ENCODE peak calls at places on chromosomes 6 and 20, in four cellular contexts. N is RPMI7951; O is cardiac muscle cell; J is activated gamma-delta T cell treated with anti-CD3 and anti-CD28 coated beads, Interleukin-2, amount 50 U/mL, for 16 hours. Z is an unnamed sample.

GRCh38 chr6:136657629-136658028 is 107.4 kb upstream of the MAP7 start:
- DNase-seq in O (no peak), N (peak; percentile 25), J (no peak), Z (no peak)

GRCh38 chr6:83615025-83615999 is 93.6 kb downstream of the SNAP91 start:
- DNase-seq in N (peak; percentile 39), J (no peak), O (peak; percentile 59), Z (no peak)

GRCh38 chr6:112429226-112429625 is 82.1 kb downstream of the RFPL4B start:
- DNase-seq in J (no peak), O (peak; percentile 45), N (peak; percentile 39), Z (no peak)

GRCh38 chr6:139016337-139017213 is 12.0 kb upstream of the ABRACL start:
- DNase-seq in J (no peak), N (no peak), O (no peak), Z (no peak)

GRCh38 chr6:305371-306206 is 13.3 kb downstream of the DUSP22 start:
- DNase-seq in J (no peak), N (no peak), O (peak; percentile 31), Z (peak; percentile 42)

GRCh38 chr20:10131612-10132345 is 86.9 kb upstream of the SNAP25 start:
- DNase-seq in J (no peak), N (peak; percentile 89), O (peak; percentile 9), Z (no peak)

GRCh38 chr6:164102701-164103100 is 688.2 kb downstream of the QKI start:
- DNase-seq in N (no peak), O (no peak), J (no peak), Z (no peak)

GRCh38 chr6:35280903-35281302 is 16.7 kb upstream of the DEF6 start:
- DNase-seq in O (peak; percentile 72), J (no peak), N (peak; percentile 14), Z (no peak)

GRCh38 chr6:42013134-42013516 is 37.2 kb upstream of the TAF8 start:
- DNase-seq in J (no peak), O (no peak), N (peak; percentile 55), Z (peak; percentile 47)

GRCh38 chr6:116015560-116015959 is 45.1 kb downstream of the FRK start:
- DNase-seq in J (no peak), O (no peak), N (no peak), Z (no peak)

GRCh38 chr6:2625581-2625980 is 125.1 kb downstream of the MYLK4 start:
- DNase-seq in J (no peak), N (no peak), O (no peak), Z (no peak)

GRCh38 chr20:47660983-47661711 is 124.1 kb downstream of the SULF2 start:
- DNase-seq in N (no peak), J (no peak), O (no peak), Z (no peak)

GRCh38 chr6:1436334-1437306 is 47.2 kb downstream of the FOXF2 start:
- DNase-seq in O (peak; percentile 76), J (no peak), N (peak; percentile 73), Z (peak; percentile 19)

GRCh38 chr20:62377615-62378085 is 9.3 kb upstream of the RPS21 start:
- DNase-seq in J (no peak), N (no peak), O (no peak), Z (no peak)

GRCh38 chr6:29834564-29835436 is 7.2 kb downstream of the HLA-G start:
- DNase-seq in J (peak; percentile 19), N (peak; percentile 21), O (peak; percentile 36), Z (no peak)

GRCh38 chr6:108541843-108542795 is 18.6 kb upstream of the FOXO3 start:
- DNase-seq in N (peak; percentile 72), J (peak; percentile 41), O (peak; percentile 79), Z (no peak)

GRCh38 chr20:46588532-46589509 is 38.4 kb upstream of the OCSTAMP start:
- DNase-seq in N (no peak), J (no peak), O (no peak), Z (no peak)

GRCh38 chr6:42451146-42451594 is 556 bp downstream of the TRERF1 start:
- DNase-seq in N (no peak), J (no peak), O (no peak), Z (no peak)

GRCh38 chr6:150919938-150920337 is 54.4 kb downstream of the MTHFD1L start:
- DNase-seq in O (no peak), J (no peak), N (no peak), Z (no peak)

GRCh38 chr6:53107091-53107490 is 41.5 kb downstream of the GCM1 start:
- DNase-seq in N (peak; percentile 64), O (no peak), J (no peak), Z (peak; percentile 66)

Z was measured in epithelial cell of proximal tubule.